ENCODE peak calls at places on chromosomes 13 and 19, in seven cellular contexts. One of them, this sample, is unnamed.

GRCh38 chr13:34410653-34411052 is 531.4 kb upstream of the NBEA start:
- DNase-seq in ACHN: no peak
- DNase-seq in right cardiac atrium: no peak
- DNase-seq in CD4-positive, CD25-positive, alpha-beta regulatory T cell: no peak
- DNase-seq in Calu3: no peak
- DNase-seq in ELR: no peak
- DNase-seq in GM04504: peak
- DNase-seq in this sample: no peak

GRCh38 chr13:30193279-30194234 is 113.8 kb downstream of the KATNAL1 start:
- DNase-seq in ACHN: no peak
- DNase-seq in GM04504: no peak
- DNase-seq in ELR: no peak
- DNase-seq in Calu3: no peak
- DNase-seq in right cardiac atrium: no peak
- DNase-seq in CD4-positive, CD25-positive, alpha-beta regulatory T cell: no peak
- DNase-seq in this sample: no peak

GRCh38 chr19:30361721-30362120 is 10.5 kb upstream of the ZNF536 start:
- DNase-seq in Calu3: no peak
- DNase-seq in GM04504: no peak
- DNase-seq in ACHN: no peak
- DNase-seq in CD4-positive, CD25-positive, alpha-beta regulatory T cell: no peak
- DNase-seq in right cardiac atrium: no peak
- DNase-seq in ELR: no peak
- DNase-seq in this sample: no peak

GRCh38 chr13:40103864-40104263 is 448.4 kb downstream of the COG6 start:
- DNase-seq in ACHN: no peak
- DNase-seq in CD4-positive, CD25-positive, alpha-beta regulatory T cell: no peak
- DNase-seq in Calu3: no peak
- DNase-seq in right cardiac atrium: no peak
- DNase-seq in ELR: no peak
- DNase-seq in GM04504: no peak
- DNase-seq in this sample: no peak

GRCh38 chr19:18889949-18890745 is 5.8 kb downstream of the CERS1 start:
- DNase-seq in GM04504: no peak
- DNase-seq in right cardiac atrium: no peak
- DNase-seq in ELR: no peak
- DNase-seq in Calu3: no peak
- DNase-seq in CD4-positive, CD25-positive, alpha-beta regulatory T cell: no peak
- DNase-seq in ACHN: no peak
- DNase-seq in this sample: no peak

GRCh38 chr19:41023193-41023592 is 32.1 kb downstream of the CYP2B6 start:
- DNase-seq in ACHN: no peak
- DNase-seq in GM04504: no peak
- DNase-seq in right cardiac atrium: no peak
- DNase-seq in CD4-positive, CD25-positive, alpha-beta regulatory T cell: no peak
- DNase-seq in ELR: no peak
- DNase-seq in Calu3: peak
- DNase-seq in this sample: no peak

GRCh38 chr19:32164384-32164992 is 180.9 kb upstream of the ZNF507 start:
- DNase-seq in CD4-positive, CD25-positive, alpha-beta regulatory T cell: no peak
- DNase-seq in ELR: no peak
- DNase-seq in ACHN: no peak
- DNase-seq in right cardiac atrium: no peak
- DNase-seq in GM04504: no peak
- DNase-seq in Calu3: no peak
- DNase-seq in this sample: no peak

GRCh38 chr13:62997038-62997619 is 1581.5 kb upstream of the PCDH20 start:
- DNase-seq in right cardiac atrium: no peak
- DNase-seq in GM04504: no peak
- DNase-seq in CD4-positive, CD25-positive, alpha-beta regulatory T cell: no peak
- DNase-seq in Calu3: no peak
- DNase-seq in ELR: no peak
- DNase-seq in ACHN: no peak
- DNase-seq in this sample: no peak

GRCh38 chr13:41909524-41909923 is 51.4 kb downstream of the VWA8 start:
- DNase-seq in CD4-positive, CD25-positive, alpha-beta regulatory T cell: no peak
- DNase-seq in GM04504: no peak
- DNase-seq in right cardiac atrium: no peak
- DNase-seq in ELR: no peak
- DNase-seq in ACHN: no peak
- DNase-seq in Calu3: no peak
- DNase-seq in this sample: no peak

GRCh38 chr13:46062190-46062589 is 9.6 kb upstream of the ZC3H13 start:
- DNase-seq in right cardiac atrium: no peak
- DNase-seq in CD4-positive, CD25-positive, alpha-beta regulatory T cell: no peak
- DNase-seq in ELR: peak
- DNase-seq in ACHN: no peak
- DNase-seq in Calu3: no peak
- DNase-seq in GM04504: no peak
- DNase-seq in this sample: no peak

GRCh38 chr13:94311893-94312292 is 167.6 kb downstream of the DCT start:
- DNase-seq in Calu3: no peak
- DNase-seq in right cardiac atrium: no peak
- DNase-seq in ACHN: no peak
- DNase-seq in GM04504: no peak
- DNase-seq in CD4-positive, CD25-positive, alpha-beta regulatory T cell: no peak
- DNase-seq in ELR: no peak
- DNase-seq in this sample: no peak

GRCh38 chr19:10270180-10270615 is 722 bp upstream of the ICAM1 start:
- DNase-seq in Calu3: no peak
- DNase-seq in ACHN: no peak
- DNase-seq in ELR: peak
- DNase-seq in right cardiac atrium: peak
- DNase-seq in GM04504: no peak
- DNase-seq in CD4-positive, CD25-positive, alpha-beta regulatory T cell: peak
- DNase-seq in this sample: no peak

GRCh38 chr13:25945596-25945995 is 106.2 kb downstream of the SHISA2 start:
- DNase-seq in right cardiac atrium: no peak
- DNase-seq in ELR: peak
- DNase-seq in ACHN: peak
- DNase-seq in GM04504: no peak
- DNase-seq in Calu3: no peak
- DNase-seq in CD4-positive, CD25-positive, alpha-beta regulatory T cell: no peak
- DNase-seq in this sample: no peak

GRCh38 chr19:10372698-10373097 is 7.7 kb downstream of the TYK2 start:
- DNase-seq in ACHN: no peak
- DNase-seq in right cardiac atrium: no peak
- DNase-seq in GM04504: no peak
- DNase-seq in ELR: no peak
- DNase-seq in CD4-positive, CD25-positive, alpha-beta regulatory T cell: no peak
- DNase-seq in Calu3: no peak
- DNase-seq in this sample: no peak

GRCh38 chr13:77345150-77345780 is 18.4 kb upstream of the MYCBP2 start:
- DNase-seq in ACHN: no peak
- DNase-seq in Calu3: no peak
- DNase-seq in right cardiac atrium: no peak
- DNase-seq in GM04504: no peak
- DNase-seq in CD4-positive, CD25-positive, alpha-beta regulatory T cell: peak
- DNase-seq in ELR: no peak
- DNase-seq in this sample: no peak

GRCh38 chr19:19900124-19900523 is 622 bp upstream of the ZNF93 start:
- DNase-seq in ELR: peak
- DNase-seq in CD4-positive, CD25-positive, alpha-beta regulatory T cell: no peak
- DNase-seq in GM04504: peak
- DNase-seq in Calu3: peak
- DNase-seq in ACHN: no peak
- DNase-seq in right cardiac atrium: no peak
- DNase-seq in this sample: no peak